ENCODE peak calls at places on chromosomes 4 and X, in ten cellular contexts. H is cardiac muscle cell; N is OCI-LY7; J is HFF-Myc; T is CD4-positive, alpha-beta T cell; K is kidney; U is tibial nerve; A is NB4; B is colonic mucosa; F is progenitor cell of endocrine pancreas. I is an unnamed sample.

GRCh38 chr4:73894021-73894420 is 24.8 kb downstream of the CXCL1 start:
- DNase-seq in T (no peak), N (no peak), A (no peak), J (no peak), K (no peak), U (no peak), H (no peak), F (no peak), B (no peak), I (no peak)

GRCh38 chr4:102620697-102621497 is 119.7 kb downstream of the NFKB1 start:
- DNase-seq in N (peak), F (peak), J (peak), A (peak), U (no peak), H (peak), K (no peak), B (peak), T (no peak), I (no peak)

GRCh38 chr4:27090406-27090805 is 229.8 kb downstream of the STIM2 start:
- DNase-seq in F (no peak), N (no peak), U (no peak), K (no peak), A (no peak), B (no peak), H (no peak), T (no peak), J (no peak), I (no peak)

GRCh38 chr4:103754844-103755243 is 35.1 kb upstream of the TACR3 start:
- DNase-seq in J (no peak), F (no peak), B (no peak), H (no peak), N (no peak), A (peak), K (no peak), T (no peak), U (no peak), I (no peak)

GRCh38 chr4:67593741-67594175 is 35.2 kb downstream of the STAP1 start:
- DNase-seq in F (no peak), A (peak), N (no peak), T (no peak), J (no peak), H (no peak), K (no peak), U (no peak), B (no peak), I (no peak)

GRCh38 chr4:76523593-76523992 is 88.6 kb downstream of the SHROOM3 start:
- DNase-seq in T (no peak), A (no peak), B (no peak), N (no peak), U (no peak), J (no peak), K (no peak), H (no peak), F (no peak), I (no peak)

GRCh38 chr4:76748649-76749048 is 149.3 kb downstream of the SOWAHB start:
- DNase-seq in U (no peak), T (no peak), A (peak), H (no peak), J (no peak), K (no peak), B (peak), N (peak), F (no peak), I (no peak)

GRCh38 chr4:110309686-110310085 is 111.3 kb upstream of the ELOVL6 start:
- DNase-seq in J (peak), H (no peak), N (no peak), A (no peak), T (no peak), B (no peak), U (no peak), K (no peak), F (no peak), I (no peak)

GRCh38 chr4:2907706-2908293 is 55.4 kb downstream of the NOP14 start:
- DNase-seq in N (no peak), T (no peak), K (peak), A (no peak), H (no peak), J (no peak), B (no peak), F (peak), U (no peak), I (no peak)

GRCh38 chrX:147072747-147073146 is 258.2 kb upstream of the CXorf51A start:
- DNase-seq in H (no peak), K (no peak), B (no peak), F (no peak), N (no peak), U (no peak), J (no peak), T (no peak), A (peak), I (no peak)

GRCh38 chr4:108571027-108571569 is 49.3 kb upstream of the RPL34 start:
- DNase-seq in K (no peak), N (no peak), J (no peak), F (no peak), A (no peak), H (no peak), T (no peak), B (no peak), U (no peak), I (no peak)

GRCh38 chrX:111095974-111096870 is at the start of gene PAK3:
- DNase-seq in N (no peak), T (peak), A (no peak), B (peak), K (peak), J (peak), H (peak), U (no peak), F (peak), I (peak)

GRCh38 chr4:42750091-42750490 is 93.2 kb upstream of the ATP8A1 start:
- DNase-seq in U (no peak), B (no peak), T (peak), H (peak), K (no peak), J (no peak), N (peak), F (no peak), A (peak), I (no peak)

GRCh38 chr4:78768447-78769177 is 7.5 kb upstream of the BMP2K start:
- DNase-seq in U (no peak), N (no peak), B (peak), H (no peak), K (no peak), A (no peak), T (no peak), J (no peak), F (no peak), I (no peak)

GRCh38 chr4:8195431-8195830 is 3.7 kb upstream of the SH3TC1 start:
- DNase-seq in N (no peak), T (no peak), K (no peak), A (no peak), H (no peak), U (no peak), B (no peak), F (no peak), J (no peak), I (no peak)

GRCh38 chr4:8195841-8196460 is 3.1 kb upstream of the SH3TC1 start:
- DNase-seq in U (no peak), N (no peak), B (no peak), J (no peak), F (no peak), H (no peak), T (no peak), A (no peak), K (no peak), I (no peak)

GRCh38 chr4:8191136-8191747 is 7.8 kb upstream of the SH3TC1 start:
- DNase-seq in K (peak), B (no peak), J (no peak), H (no peak), N (no peak), A (peak), U (peak), F (no peak), T (no peak), I (peak)

GRCh38 chr4:8194306-8195242 is 4.5 kb upstream of the SH3TC1 start:
- DNase-seq in J (no peak), N (no peak), F (no peak), B (no peak), K (no peak), H (no peak), A (no peak), U (no peak), T (no peak), I (no peak)

GRCh38 chr4:8192748-8193738 is 6.0 kb upstream of the SH3TC1 start:
- DNase-seq in B (peak), H (no peak), U (peak), F (no peak), J (no peak), K (no peak), N (peak), T (no peak), A (peak), I (no peak)
- TF ChIP-seq CTCF in B (peak), H (no peak), U (peak), F (peak), J (no peak), K (peak), N (peak), T (no peak), A (peak), I (no peak)

GRCh38 chrX:151711787-151712186 is 4.0 kb upstream of the FATE1 start:
- DNase-seq in U (no peak), K (no peak), A (no peak), B (no peak), F (no peak), H (no peak), T (no peak), N (no peak), J (no peak), I (no peak)

GRCh38 chrX:151712253-151712652 is 3.6 kb upstream of the FATE1 start:
- DNase-seq in J (no peak), H (no peak), N (no peak), T (no peak), U (no peak), K (no peak), B (no peak), F (no peak), A (no peak), I (no peak)

GRCh38 chrX:151714367-151714766 is 1.5 kb upstream of the FATE1 start:
- DNase-seq in B (no peak), K (no peak), F (no peak), A (no peak), T (no peak), J (no peak), N (no peak), H (no peak), U (no peak), I (no peak)

GRCh38 chrX:151715735-151716134 is at the start of gene FATE1:
- DNase-seq in N (no peak), U (no peak), A (no peak), J (no peak), B (no peak), H (no peak), K (no peak), F (no peak), T (no peak), I (no peak)

GRCh38 chrX:151713859-151714258 is 2.0 kb upstream of the FATE1 start:
- DNase-seq in H (peak), K (no peak), A (peak), N (peak), B (no peak), J (no peak), F (no peak), T (no peak), U (no peak), I (no peak)
- TF ChIP-seq CTCF in H (peak), K (no peak), A (peak), N (peak), B (peak), J (peak), F (peak), T (no peak), U (no peak), I (no peak)

GRCh38 chrX:50622751-50623150 is 152.1 kb upstream of the DGKK start:
- DNase-seq in N (no peak), A (no peak), T (no peak), H (no peak), F (no peak), U (no peak), B (no peak), J (no peak), K (no peak), I (no peak)
- TF ChIP-seq CTCF in N (no peak), A (no peak), T (no peak), H (no peak), F (no peak), U (no peak), B (no peak), J (no peak), K (no peak), I (no peak)

DNA sequence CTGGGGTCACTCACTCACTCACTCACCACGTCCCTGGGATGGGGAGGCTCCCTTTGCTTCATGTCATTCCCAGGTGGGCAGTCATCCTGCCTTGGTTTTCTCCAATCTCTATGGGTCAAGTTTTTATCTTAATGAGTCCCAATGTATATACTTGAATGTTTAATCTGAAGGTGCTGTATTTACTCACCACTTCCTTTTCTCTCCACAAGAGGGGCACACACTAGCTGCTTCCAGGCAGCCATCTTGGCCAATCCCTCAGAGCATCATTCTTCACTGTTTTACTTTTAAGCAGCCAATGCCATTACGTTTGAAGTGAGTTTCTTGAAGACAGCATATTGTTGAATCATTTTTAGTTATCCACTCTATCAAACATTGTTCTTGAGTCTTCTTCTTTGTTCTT is 153.4 kb upstream of the ARSJ start:
- DNase-seq in F (no peak), H (no peak), J (peak), K (no peak), B (no peak), T (no peak), U (no peak), N (peak), A (peak), I (no peak)
- TF ChIP-seq CTCF in F (peak), H (peak), J (peak), K (no peak), B (peak), T (no peak), U (no peak), N (peak), A (peak), I (no peak)